ENCODE peak calls at places on chromosome X, in six cellular contexts. S, D, X, T, M and F are unnamed samples.

GRCh38 chrX:40573763-40574162 is 7.0 kb upstream of the ATP6AP2 start:
- DNase-seq in S (no peak), D (no peak), X (no peak), T (no peak), M (peak; percentile 14), F (peak; percentile 24)

GRCh38 chrX:53284684-53285447 is 3.5 kb upstream of the IQSEC2 start:
- DNase-seq in S (no peak), D (peak; percentile 58), X (peak; percentile 8), T (peak; percentile 64), M (peak; percentile 26), F (peak; percentile 69)

GRCh38 chrX:50157545-50158125 is 43.2 kb downstream of the AKAP4 start:
- DNase-seq in S (no peak), D (no peak), X (no peak), T (no peak), M (no peak), F (peak; percentile 4)

GRCh38 chrX:78314561-78314960 is 12.8 kb downstream of the CYSLTR1 start:
- DNase-seq in S (no peak), D (no peak), X (no peak), T (no peak), M (peak; percentile 63), F (no peak)

GRCh38 chrX:44216171-44216570 is 127.3 kb downstream of the EFHC2 start:
- DNase-seq in S (no peak), D (no peak), X (no peak), T (no peak), M (no peak), F (no peak)

GRCh38 chrX:13153796-13154195 is 109.4 kb upstream of the FAM9C start:
- DNase-seq in S (no peak), D (no peak), X (no peak), T (no peak), M (no peak), F (peak; percentile 32)

GRCh38 chrX:115709039-115709438 is 148.1 kb downstream of the PLS3 start:
- DNase-seq in S (no peak), D (no peak), X (no peak), T (no peak), M (peak; percentile 20), F (no peak)

GRCh38 chrX:69232945-69233344 is 67.7 kb upstream of the PJA1 start:
- DNase-seq in S (no peak), D (no peak), X (no peak), T (no peak), M (no peak), F (no peak)

GRCh38 chrX:40172169-40172979 is 74.6 kb upstream of the BCOR start:
- DNase-seq in S (no peak), D (peak; percentile 58), X (no peak), T (peak; percentile 79), M (peak; percentile 32), F (peak; percentile 74)

GRCh38 chrX:43218198-43218597 is 437.9 kb upstream of the MAOA start:
- DNase-seq in S (no peak), D (no peak), X (no peak), T (peak; percentile 33), M (no peak), F (no peak)

GRCh38 chrX:17744896-17745523 is 7.7 kb downstream of the SCML1 start:
- DNase-seq in S (no peak), D (no peak), X (no peak), T (no peak), M (no peak), F (peak; percentile 34)

GRCh38 chrX:41561045-41561444 is 113.9 kb downstream of the NYX start:
- DNase-seq in S (no peak), D (peak; percentile 2), X (peak; percentile 17), T (peak; percentile 40), M (peak; percentile 77), F (peak; percentile 71)

GRCh38 chrX:26664919-26665318 is 448.9 kb downstream of the MAGEB5 start:
- DNase-seq in S (no peak), D (no peak), X (no peak), T (no peak), M (no peak), F (no peak)

GRCh38 chrX:155632424-155633100 is 19.8 kb upstream of the TMLHE start:
- DNase-seq in S (no peak), D (no peak), X (peak; percentile 3), T (no peak), M (no peak), F (no peak)

GRCh38 chrX:129629837-129630236 is 24.9 kb downstream of the APLN start:
- DNase-seq in S (no peak), D (no peak), X (no peak), T (no peak), M (no peak), F (no peak)

GRCh38 chrX:46125139-46125538 is 420.1 kb downstream of the ZNF674 start:
- DNase-seq in S (no peak), D (no peak), X (no peak), T (no peak), M (no peak), F (peak; percentile 10)

GRCh38 chrX:78103001-78103634 is 930 bp upstream of the PGK1 start:
- DNase-seq in S (no peak), D (no peak), X (no peak), T (no peak), M (no peak), F (no peak)

GRCh38 chrX:1295550-1295949 is 26.9 kb downstream of the CSF2RA start:
- DNase-seq in S (no peak), D (no peak), X (no peak), T (no peak), M (no peak), F (no peak)

GRCh38 chrX:50888884-50889283 is 21.7 kb upstream of the BMP15 start:
- DNase-seq in S (no peak), D (no peak), X (no peak), T (no peak), M (no peak), F (no peak)

GRCh38 chrX:154809939-154810665 is 4.8 kb upstream of the MPP1 start:
- DNase-seq in S (no peak), D (no peak), X (no peak), T (no peak), M (no peak), F (no peak)

GRCh38 chrX:155068165-155068564 is 2.8 kb downstream of the CMC4 start:
- DNase-seq in S (no peak), D (no peak), X (no peak), T (no peak), M (peak; percentile 65), F (peak; percentile 82)

GRCh38 chrX:118603981-118604380 is 108.4 kb downstream of the DOCK11 start:
- DNase-seq in S (no peak), D (peak; percentile 38), X (peak; percentile 11), T (peak; percentile 57), M (peak; percentile 39), F (peak; percentile 26)

GRCh38 chrX:19839770-19840254 is 47.6 kb downstream of the SH3KBP1 start:
- DNase-seq in S (peak; percentile 7), D (no peak), X (peak; percentile 64), T (no peak), M (peak; percentile 46), F (no peak)

GRCh38 chrX:33726281-33727160 is 405.6 kb downstream of the FAM47A start:
- DNase-seq in S (peak; percentile 84), D (peak; percentile 3), X (no peak), T (peak; percentile 44), M (no peak), F (no peak)

GRCh38 chrX:47168495-47169073 is 23.6 kb downstream of the RBM10 start:
- DNase-seq in S (no peak), D (no peak), X (no peak), T (no peak), M (no peak), F (no peak)

GRCh38 chrX:1582686-1583437 is 8.5 kb upstream of the AKAP17A start:
- DNase-seq in S (no peak), D (no peak), X (no peak), T (no peak), M (peak; percentile 52), F (no peak)

GRCh38 chrX:134544614-134545255 is 84.8 kb downstream of the HPRT1 start:
- DNase-seq in S (no peak), D (no peak), X (no peak), T (peak; percentile 32), M (no peak), F (no peak)

DNA sequence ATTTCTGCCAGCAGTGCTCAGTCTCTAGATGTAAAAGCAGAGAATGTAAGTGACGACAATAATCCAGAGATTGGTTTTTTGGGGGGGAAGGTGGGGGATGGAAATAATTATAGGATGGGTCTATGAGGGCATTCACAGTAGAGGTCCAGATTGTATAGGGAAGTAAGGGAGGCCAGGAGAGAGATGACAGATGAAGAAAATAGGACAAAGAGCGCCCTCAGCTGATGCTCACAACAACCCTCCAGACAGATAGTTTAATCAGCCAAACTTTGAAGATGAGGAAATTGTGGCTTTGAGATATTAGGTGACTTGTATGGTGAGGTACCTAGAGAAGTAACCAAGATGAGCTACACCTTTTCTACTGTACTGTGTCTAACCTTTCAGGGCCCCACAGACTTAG is 137.9 kb downstream of the MAGEB17 start:
- DNase-seq in S (no peak), D (no peak), X (no peak), T (no peak), M (no peak), F (no peak)
- TF ChIP-seq CTCF in S (no peak), D (no peak), X (no peak), T (no peak), M (no peak), F (no peak)

GRCh38 chrX:71269801-71270395 is 13.5 kb upstream of the NONO start:
- DNase-seq in S (no peak), D (no peak), X (no peak), T (no peak), M (no peak), F (peak; percentile 33)
- TF ChIP-seq CTCF in S (no peak), D (no peak), X (no peak), T (no peak), M (no peak), F (no peak)

GRCh38 chrX:87337267-87337666 is 180.3 kb upstream of the KLHL4 start:
- DNase-seq in S (no peak), D (no peak), X (no peak), T (no peak), M (no peak), F (no peak)

DNA sequence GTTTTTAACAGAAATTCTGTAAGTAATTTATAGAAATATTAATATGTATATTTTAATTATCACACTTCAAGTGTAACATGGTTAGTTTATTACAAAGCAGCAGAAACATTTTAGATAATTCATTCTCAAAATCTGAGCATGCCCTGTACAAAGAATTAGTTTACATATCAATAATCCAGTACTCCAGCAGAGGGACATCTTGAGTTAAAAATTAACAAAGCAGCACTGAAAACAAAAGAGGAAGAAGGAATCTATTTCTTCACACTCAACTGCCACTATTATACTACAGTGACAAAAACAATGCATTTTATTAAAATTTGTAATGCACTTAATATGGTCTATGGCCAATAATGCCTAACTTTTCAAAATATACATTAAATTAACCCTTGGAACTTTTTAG is 179.1 kb upstream of the KLHL4 start:
- DNase-seq in S (no peak), D (no peak), X (no peak), T (peak; percentile 34), M (peak; percentile 15), F (no peak)
- TF ChIP-seq CTCF in S (peak; percentile 62), D (peak; percentile 44), X (peak; percentile 13), T (peak; percentile 56), M (peak; percentile 49), F (no peak)

GRCh38 chrX:9033989-9034388 is at the start of gene FAM9B:
- DNase-seq in S (no peak), D (no peak), X (no peak), T (no peak), M (no peak), F (no peak)

GRCh38 chrX:9033586-9033985 is 341 bp downstream of the FAM9B start:
- DNase-seq in S (no peak), D (no peak), X (no peak), T (no peak), M (no peak), F (no peak)

GRCh38 chrX:9033179-9033578 is 748 bp downstream of the FAM9B start:
- DNase-seq in S (no peak), D (no peak), X (no peak), T (no peak), M (no peak), F (no peak)

GRCh38 chrX:9037296-9037695 is 3.4 kb upstream of the FAM9B start:
- DNase-seq in S (no peak), D (no peak), X (no peak), T (no peak), M (no peak), F (no peak)
- TF ChIP-seq CTCF in S (no peak), D (no peak), X (no peak), T (no peak), M (no peak), F (no peak)